ENCODE peak calls at places on chromosomes 11 and 22, in nine cellular contexts. Z is fibroblast of pulmonary artery, P is A549, E is transverse colon, H is Peyer's patch, C is neural progenitor cell, J is SK-N-SH, R is choroid plexus epithelial cell, M is AG09309. O is an unnamed sample.

GRCh38 chr11:120229451-120230424 is 10.2 kb upstream of the POU2F3 start:
- DNase-seq in Z (peak), P (no peak), E (no peak), H (no peak), C (peak), J (peak), R (peak), M (no peak), O (no peak)

GRCh38 chr22:24146190-24146616 is 35.1 kb upstream of the SUSD2 start:
- DNase-seq in Z (peak), P (peak), E (peak), H (peak), C (peak), J (peak), R (peak), M (peak), O (peak)

GRCh38 chr22:20980523-20980922 is 1.6 kb upstream of the LZTR1 start:
- DNase-seq in Z (no peak), P (no peak), E (no peak), H (no peak), C (no peak), J (no peak), R (no peak), M (no peak), O (no peak)

GRCh38 chr11:110295487-110296225 is 758 bp downstream of the RDX start:
- DNase-seq in Z (peak), P (no peak), E (peak), H (peak), C (peak), J (peak), R (peak), M (no peak), O (peak)

GRCh38 chr22:46079093-46079860 is 71.0 kb upstream of the PPARA start:
- DNase-seq in Z (no peak), P (no peak), E (peak), H (peak), C (no peak), J (no peak), R (no peak), M (no peak), O (no peak)

GRCh38 chr11:90465553-90465952 is 242.7 kb upstream of the CHORDC1 start:
- DNase-seq in Z (no peak), P (no peak), E (no peak), H (no peak), C (no peak), J (no peak), R (no peak), M (no peak), O (no peak)

GRCh38 chr11:17719940-17720795 is 797 bp downstream of the MYOD1 start:
- DNase-seq in Z (peak), P (no peak), E (no peak), H (no peak), C (peak), J (peak), R (peak), M (no peak), O (no peak)

GRCh38 chr11:17734986-17735822 is 623 bp downstream of the KCNC1 start:
- DNase-seq in Z (peak), P (peak), E (peak), H (peak), C (peak), J (peak), R (peak), M (peak), O (peak)

GRCh38 chr22:31286360-31287255 is 5.7 kb downstream of the PIK3IP1 start:
- DNase-seq in Z (no peak), P (no peak), E (peak), H (no peak), C (no peak), J (no peak), R (peak), M (no peak), O (no peak)

GRCh38 chr11:67680701-67681472 is 6.5 kb upstream of the ALDH3B2 start:
- DNase-seq in Z (no peak), P (no peak), E (no peak), H (no peak), C (no peak), J (no peak), R (no peak), M (no peak), O (no peak)

GRCh38 chr11:116827461-116827860 is 2.2 kb upstream of the APOC3 start:
- DNase-seq in Z (no peak), P (no peak), E (no peak), H (no peak), C (no peak), J (no peak), R (no peak), M (no peak), O (no peak)

GRCh38 chr11:114073506-114074381 is 14.2 kb downstream of the ZBTB16 start:
- DNase-seq in Z (no peak), P (no peak), E (no peak), H (no peak), C (peak), J (peak), R (no peak), M (no peak), O (no peak)

GRCh38 chr11:117960406-117960805 is 25.8 kb upstream of the IL10RA start:
- DNase-seq in Z (no peak), P (no peak), E (no peak), H (no peak), C (no peak), J (no peak), R (no peak), M (no peak), O (no peak)

GRCh38 chr22:40817737-40818136 is 1.4 kb downstream of the SLC25A17 start:
- DNase-seq in Z (no peak), P (no peak), E (no peak), H (no peak), C (no peak), J (no peak), R (no peak), M (no peak), O (no peak)

GRCh38 chr11:64359712-64360402 is 895 bp downstream of the RPS6KA4 start:
- DNase-seq in Z (no peak), P (no peak), E (peak), H (no peak), C (no peak), J (peak), R (no peak), M (no peak), O (no peak)
- TF ChIP-seq CTCF in Z (no peak), P (no peak), E (no peak), H (no peak), C (no peak), J (no peak), R (no peak), M (no peak), O (no peak)

GRCh38 chr11:84261707-84262106 is 975.5 kb upstream of the CCDC90B start:
- DNase-seq in Z (no peak), P (no peak), E (no peak), H (no peak), C (peak), J (peak), R (peak), M (no peak), O (no peak)
- TF ChIP-seq CTCF in Z (no peak), P (no peak), E (no peak), H (no peak), C (peak), J (peak), R (peak), M (no peak), O (no peak)

GRCh38 chr11:61446211-61446651 is 16.3 kb downstream of the SDHAF2 start:
- DNase-seq in Z (peak), P (peak), E (peak), H (peak), C (peak), J (peak), R (peak), M (peak), O (peak)
- TF ChIP-seq CTCF in Z (peak), P (peak), E (peak), H (no peak), C (peak), J (peak), R (peak), M (peak), O (peak)

GRCh38 chr22:38214248-38215056 is 12.7 kb downstream of the MAFF start:
- DNase-seq in Z (peak), P (no peak), E (peak), H (peak), C (peak), J (peak), R (peak), M (no peak), O (peak)
- TF ChIP-seq CTCF in Z (no peak), P (no peak), E (no peak), H (no peak), C (peak), J (no peak), R (peak), M (no peak), O (peak)

O was measured in body of pancreas.